ENCODE peak calls at places on chromosome 22, in five cellular contexts. U is amniotic stem cell, R is H7, I is HS-5, B is upper lobe of right lung. X is an unnamed sample.

GRCh38 chr22:46057762-46058420 is 80.9 kb upstream of the WNT7B start:
- DNase-seq in I (no peak), B (peak; percentile 71), R (no peak), U (no peak), X (no peak)

GRCh38 chr22:23251445-23252093 is 71.3 kb downstream of the BCR start:
- DNase-seq in B (no peak), I (peak; percentile 14), U (no peak), R (no peak), X (no peak)

GRCh38 chr22:48894804-48895250 is 932.8 kb downstream of the BRD1 start:
- DNase-seq in I (no peak), U (no peak), B (peak; percentile 57), R (peak; percentile 29), X (no peak)

GRCh38 chr22:37314315-37315046 is 32.2 kb downstream of the CYTH4 start:
- DNase-seq in B (no peak), I (no peak), U (no peak), R (no peak), X (no peak)

GRCh38 chr22:23090079-23090835 is 19.9 kb downstream of the GNAZ start:
- DNase-seq in I (no peak), B (no peak), R (no peak), U (no peak), X (no peak)

GRCh38 chr22:20131593-20131855 is at the start of gene ZDHHC8:
- DNase-seq in R (peak; percentile 85), U (no peak), B (peak; percentile 78), I (no peak), X (no peak)

GRCh38 chr22:28795071-28795693 is 5.2 kb downstream of the XBP1 start:
- DNase-seq in B (no peak), I (no peak), U (no peak), R (no peak), X (no peak)

GRCh38 chr22:29722587-29722986 is 2.8 kb downstream of the CABP7 start:
- DNase-seq in B (peak; percentile 62), U (no peak), I (no peak), R (no peak), X (no peak)

GRCh38 chr22:27654536-27655445 is 146.8 kb downstream of the MN1 start:
- DNase-seq in R (peak; percentile 84), B (no peak), I (no peak), U (no peak), X (no peak)

GRCh38 chr22:49540571-49541450 is 286.9 kb downstream of the BRD1 start:
- DNase-seq in B (peak; percentile 49), R (no peak), I (no peak), U (no peak), X (no peak)

GRCh38 chr22:35292786-35293185 is 6.9 kb upstream of the TOM1 start:
- DNase-seq in I (no peak), R (no peak), B (no peak), U (no peak), X (no peak)

GRCh38 chr22:35783943-35784614 is 66.4 kb downstream of the APOL5 start:
- DNase-seq in I (peak; percentile 40), U (no peak), B (no peak), R (no peak), X (no peak)

GRCh38 chr22:45218974-45219373 is 21.7 kb downstream of the KIAA0930 start:
- DNase-seq in R (no peak), B (no peak), U (no peak), I (peak; percentile 43), X (no peak)

GRCh38 chr22:39994046-39994565 is 648 bp upstream of the FAM83F start:
- DNase-seq in R (no peak), B (no peak), I (no peak), U (no peak), X (no peak)

GRCh38 chr22:32385681-32386080 is 26.4 kb downstream of the RTCB start:
- DNase-seq in I (no peak), B (no peak), U (no peak), R (no peak), X (no peak)

GRCh38 chr22:31084811-31085492 is 3.8 kb downstream of the SMTN start:
- DNase-seq in R (peak; percentile 98), I (no peak), U (peak; percentile 55), B (peak; percentile 95), X (no peak)

GRCh38 chr22:19109198-19110063 is 12.8 kb downstream of the DGCR2 start:
- DNase-seq in R (peak; percentile 22), B (peak; percentile 49), U (peak; percentile 6), I (peak; percentile 61), X (no peak)

GRCh38 chr22:50017701-50018224 is 5.2 kb upstream of the IL17REL start:
- DNase-seq in U (no peak), R (peak; percentile 56), B (no peak), I (no peak), X (no peak)

GRCh38 chr22:20414059-20414440 is 20.1 kb downstream of the ZNF74 start:
- DNase-seq in B (no peak), R (no peak), I (no peak), U (no peak), X (no peak)

GRCh38 chr22:46068908-46069481 is 81.3 kb upstream of the PPARA start:
- DNase-seq in I (no peak), U (no peak), B (peak; percentile 68), R (no peak), X (no peak)

GRCh38 chr22:47161631-47162030 is 399.2 kb downstream of the TBC1D22A start:
- DNase-seq in B (peak; percentile 57), R (no peak), U (no peak), I (no peak), X (no peak)

GRCh38 chr22:19085233-19086043 is 36.8 kb downstream of the DGCR2 start:
- DNase-seq in B (peak; percentile 13), R (peak; percentile 72), I (no peak), U (peak; percentile 34), X (no peak)

GRCh38 chr22:47647181-47647580 is 884.7 kb downstream of the TBC1D22A start:
- DNase-seq in B (no peak), R (no peak), U (no peak), I (no peak), X (no peak)

GRCh38 chr22:41939981-41940852 is 6.7 kb downstream of the CENPM start:
- DNase-seq in B (no peak), R (peak; percentile 66), U (no peak), I (no peak), X (no peak)

GRCh38 chr22:45612451-45612901 is 59.2 kb upstream of the ATXN10 start:
- DNase-seq in R (no peak), B (peak; percentile 65), I (peak; percentile 49), U (peak; percentile 37), X (peak; percentile 35)

X was measured in non-pigmented ciliary epithelial cell.